ENCODE peak calls at places on chromosomes 3 and 15, in ten cellular contexts. One of them, this sample, is unnamed. For H3K36me3 and H3K4me1, the result is how much of the 10 kb centered on the place peaks cover.

GRCh38 chr3:172159962-172160538 is 120.7 kb downstream of the FNDC3B start:
- DNase-seq in lower lobe of right lung: no peak
- DNase-seq in GM23338: peak
- DNase-seq in SJSA1: no peak
- DNase-seq in body of pancreas: no peak
- DNase-seq in heart left ventricle: peak
- DNase-seq in psoas muscle: no peak
- DNase-seq in tibial artery: peak
- DNase-seq in cardiac muscle cell: peak
- DNase-seq in BE2C: no peak
- DNase-seq in this sample: no peak

GRCh38 chr15:51735611-51736010 is 1.8 kb downstream of the LYSMD2 start:
- DNase-seq in lower lobe of right lung: no peak
- DNase-seq in GM23338: no peak
- DNase-seq in SJSA1: no peak
- DNase-seq in body of pancreas: no peak
- DNase-seq in heart left ventricle: no peak
- DNase-seq in psoas muscle: no peak
- DNase-seq in tibial artery: no peak
- DNase-seq in cardiac muscle cell: no peak
- DNase-seq in BE2C: no peak
- DNase-seq in this sample: no peak

GRCh38 chr15:40927497-40928346 is 1.4 kb upstream of the DLL4 start:
- DNase-seq in lower lobe of right lung: no peak
- DNase-seq in GM23338: peak
- DNase-seq in SJSA1: no peak
- DNase-seq in body of pancreas: no peak
- DNase-seq in heart left ventricle: peak
- DNase-seq in psoas muscle: no peak
- DNase-seq in tibial artery: no peak
- DNase-seq in cardiac muscle cell: no peak
- DNase-seq in BE2C: no peak
- DNase-seq in this sample: no peak

GRCh38 chr3:115903843-115904242 is 280.5 kb downstream of the GAP43 start:
- DNase-seq in lower lobe of right lung: no peak
- DNase-seq in GM23338: no peak
- DNase-seq in SJSA1: no peak
- DNase-seq in body of pancreas: no peak
- DNase-seq in heart left ventricle: no peak
- DNase-seq in psoas muscle: no peak
- DNase-seq in tibial artery: no peak
- DNase-seq in cardiac muscle cell: no peak
- DNase-seq in BE2C: no peak
- DNase-seq in this sample: no peak

GRCh38 chr15:63599401-63600000 is 2.3 kb downstream of the FBXL22 start:
- DNase-seq in lower lobe of right lung: peak
- DNase-seq in GM23338: peak
- DNase-seq in SJSA1: peak
- DNase-seq in body of pancreas: peak
- DNase-seq in heart left ventricle: peak
- DNase-seq in psoas muscle: peak
- DNase-seq in tibial artery: peak
- DNase-seq in cardiac muscle cell: peak
- DNase-seq in BE2C: peak
- DNase-seq in this sample: peak

GRCh38 chr3:15753056-15753710 is 44.6 kb downstream of the ANKRD28 start:
- DNase-seq in lower lobe of right lung: no peak
- DNase-seq in GM23338: no peak
- DNase-seq in SJSA1: no peak
- DNase-seq in body of pancreas: peak
- DNase-seq in heart left ventricle: no peak
- DNase-seq in psoas muscle: no peak
- DNase-seq in tibial artery: no peak
- DNase-seq in cardiac muscle cell: peak
- DNase-seq in BE2C: no peak
- DNase-seq in this sample: no peak

GRCh38 chr3:4953119-4953518 is 26.1 kb upstream of the BHLHE40 start:
- DNase-seq in lower lobe of right lung: no peak
- DNase-seq in GM23338: no peak
- DNase-seq in SJSA1: no peak
- DNase-seq in body of pancreas: no peak
- DNase-seq in heart left ventricle: no peak
- DNase-seq in psoas muscle: no peak
- DNase-seq in tibial artery: no peak
- DNase-seq in cardiac muscle cell: no peak
- DNase-seq in BE2C: no peak
- DNase-seq in this sample: no peak

GRCh38 chr3:117019082-117019713 is 309.6 kb downstream of the TUSC7 start:
- DNase-seq in lower lobe of right lung: no peak
- DNase-seq in GM23338: peak
- DNase-seq in SJSA1: peak
- DNase-seq in body of pancreas: peak
- DNase-seq in heart left ventricle: peak
- DNase-seq in psoas muscle: no peak
- DNase-seq in tibial artery: peak
- DNase-seq in cardiac muscle cell: peak
- DNase-seq in BE2C: peak
- DNase-seq in this sample: no peak

GRCh38 chr3:137770821-137771399 is 6.8 kb downstream of the SOX14 start:
- DNase-seq in lower lobe of right lung: no peak
- DNase-seq in GM23338: peak
- DNase-seq in SJSA1: no peak
- DNase-seq in body of pancreas: no peak
- DNase-seq in heart left ventricle: no peak
- DNase-seq in psoas muscle: no peak
- DNase-seq in tibial artery: no peak
- DNase-seq in cardiac muscle cell: no peak
- DNase-seq in BE2C: no peak
- DNase-seq in this sample: no peak

GRCh38 chr3:184335661-184336483 is 1.5 kb upstream of the FAM131A start:
- DNase-seq in lower lobe of right lung: peak
- DNase-seq in GM23338: peak
- DNase-seq in SJSA1: peak
- DNase-seq in body of pancreas: peak
- DNase-seq in heart left ventricle: peak
- DNase-seq in psoas muscle: peak
- DNase-seq in tibial artery: peak
- DNase-seq in cardiac muscle cell: peak
- DNase-seq in BE2C: peak
- DNase-seq in this sample: peak

GRCh38 chr3:33717616-33717865 is 513 bp downstream of the CLASP2 start:
- DNase-seq in lower lobe of right lung: peak
- DNase-seq in GM23338: peak
- DNase-seq in SJSA1: no peak
- DNase-seq in body of pancreas: peak
- DNase-seq in heart left ventricle: no peak
- DNase-seq in psoas muscle: no peak
- DNase-seq in tibial artery: peak
- DNase-seq in cardiac muscle cell: peak
- DNase-seq in BE2C: peak
- DNase-seq in this sample: no peak

GRCh38 chr3:27425896-27426565 is 56.8 kb upstream of the NEK10 start:
- DNase-seq in lower lobe of right lung: no peak
- DNase-seq in GM23338: no peak
- DNase-seq in SJSA1: no peak
- DNase-seq in body of pancreas: no peak
- DNase-seq in heart left ventricle: no peak
- DNase-seq in psoas muscle: no peak
- DNase-seq in tibial artery: no peak
- DNase-seq in cardiac muscle cell: no peak
- DNase-seq in BE2C: no peak
- DNase-seq in this sample: no peak

GRCh38 chr3:27429909-27430308 is 54.3 kb downstream of the SLC4A7 start:
- DNase-seq in lower lobe of right lung: no peak
- DNase-seq in GM23338: no peak
- DNase-seq in SJSA1: no peak
- DNase-seq in body of pancreas: no peak
- DNase-seq in heart left ventricle: no peak
- DNase-seq in psoas muscle: no peak
- DNase-seq in tibial artery: no peak
- DNase-seq in cardiac muscle cell: no peak
- DNase-seq in BE2C: no peak
- DNase-seq in this sample: no peak

GRCh38 chr3:27431116-27431515 is 53.1 kb downstream of the SLC4A7 start:
- DNase-seq in lower lobe of right lung: no peak
- DNase-seq in GM23338: no peak
- DNase-seq in SJSA1: peak
- DNase-seq in body of pancreas: peak
- DNase-seq in heart left ventricle: no peak
- DNase-seq in psoas muscle: no peak
- DNase-seq in tibial artery: no peak
- DNase-seq in cardiac muscle cell: peak
- DNase-seq in BE2C: no peak
- DNase-seq in this sample: no peak

GRCh38 chr3:27426926-27427325 is 57.3 kb downstream of the SLC4A7 start:
- DNase-seq in lower lobe of right lung: no peak
- DNase-seq in GM23338: no peak
- DNase-seq in SJSA1: no peak
- DNase-seq in body of pancreas: no peak
- DNase-seq in heart left ventricle: no peak
- DNase-seq in psoas muscle: no peak
- DNase-seq in tibial artery: no peak
- DNase-seq in cardiac muscle cell: no peak
- DNase-seq in BE2C: no peak
- DNase-seq in this sample: no peak

GRCh38 chr3:27428446-27428845 is 55.7 kb downstream of the SLC4A7 start:
- DNase-seq in lower lobe of right lung: no peak
- DNase-seq in GM23338: no peak
- DNase-seq in SJSA1: no peak
- DNase-seq in body of pancreas: no peak
- DNase-seq in heart left ventricle: no peak
- DNase-seq in psoas muscle: no peak
- DNase-seq in tibial artery: no peak
- DNase-seq in cardiac muscle cell: no peak
- DNase-seq in BE2C: no peak
- DNase-seq in this sample: no peak
- H3K36me3 ChIP-seq in lower lobe of right lung: under half
- H3K36me3 ChIP-seq in GM23338: under half
- H3K36me3 ChIP-seq in SJSA1: under half
- H3K36me3 ChIP-seq in body of pancreas: under half
- H3K36me3 ChIP-seq in heart left ventricle: under half
- H3K36me3 ChIP-seq in psoas muscle: under half
- H3K36me3 ChIP-seq in tibial artery: under half
- H3K36me3 ChIP-seq in cardiac muscle cell: under half
- H3K36me3 ChIP-seq in BE2C: under half
- H3K36me3 ChIP-seq in this sample: under half

DNA sequence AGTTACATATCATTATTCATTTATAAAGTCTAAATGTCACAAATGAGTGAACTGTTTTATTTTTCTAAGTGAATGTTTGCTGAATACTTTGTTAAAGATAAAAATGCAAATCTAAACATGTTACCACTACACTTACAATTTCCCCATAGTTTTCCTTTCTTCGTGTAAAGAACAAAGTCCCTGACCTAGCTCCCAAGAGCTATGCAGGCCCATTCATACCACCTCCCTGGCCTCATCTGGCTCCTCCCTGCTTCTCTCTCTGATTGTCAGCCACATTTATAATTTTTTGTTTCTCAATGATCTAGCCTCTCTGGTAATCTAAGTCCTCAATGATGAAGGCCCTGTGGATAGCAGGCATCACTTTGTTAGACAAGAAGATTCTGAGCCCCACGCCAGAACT is 31.0 kb upstream of the OR5K4 start:
- DNase-seq in lower lobe of right lung: no peak
- DNase-seq in GM23338: peak
- DNase-seq in SJSA1: no peak
- DNase-seq in body of pancreas: no peak
- DNase-seq in heart left ventricle: no peak
- DNase-seq in psoas muscle: no peak
- DNase-seq in tibial artery: no peak
- DNase-seq in cardiac muscle cell: no peak
- DNase-seq in BE2C: no peak
- DNase-seq in this sample: no peak
- H3K4me3 ChIP-seq in lower lobe of right lung: no peak
- H3K4me3 ChIP-seq in GM23338: peak
- H3K4me3 ChIP-seq in SJSA1: no peak
- H3K4me3 ChIP-seq in body of pancreas: no peak
- H3K4me3 ChIP-seq in heart left ventricle: no peak
- H3K4me3 ChIP-seq in psoas muscle: no peak
- H3K4me3 ChIP-seq in tibial artery: no peak
- H3K4me3 ChIP-seq in cardiac muscle cell: no peak
- H3K4me3 ChIP-seq in BE2C: no peak
- H3K4me3 ChIP-seq in this sample: no peak

DNA sequence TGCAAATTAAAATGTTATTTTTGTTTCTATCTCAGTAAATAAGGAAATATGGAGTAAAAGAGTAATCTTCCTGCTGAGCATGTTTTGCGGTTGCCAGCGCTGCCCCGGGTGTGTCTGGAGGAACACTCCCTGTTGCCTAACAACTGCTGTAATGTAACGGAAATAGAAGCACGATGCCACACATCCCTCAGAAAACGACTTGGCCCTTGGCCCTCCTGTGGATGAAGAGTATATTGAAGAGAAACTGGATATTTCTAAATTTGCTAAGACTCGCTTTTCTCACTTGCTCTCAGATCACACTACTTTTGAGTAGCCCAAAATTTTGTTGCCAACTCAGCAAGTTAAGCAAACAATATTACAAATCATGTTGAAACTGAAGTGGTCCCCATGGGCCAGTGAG is 18.9 kb downstream of the CX3CR1 start:
- DNase-seq in lower lobe of right lung: peak
- DNase-seq in GM23338: peak
- DNase-seq in SJSA1: peak
- DNase-seq in body of pancreas: peak
- DNase-seq in heart left ventricle: peak
- DNase-seq in psoas muscle: peak
- DNase-seq in tibial artery: peak
- DNase-seq in cardiac muscle cell: peak
- DNase-seq in BE2C: peak
- DNase-seq in this sample: peak
- H3K4me1 ChIP-seq in lower lobe of right lung: under half
- H3K4me1 ChIP-seq in GM23338: under half
- H3K4me1 ChIP-seq in SJSA1: under half
- H3K4me1 ChIP-seq in body of pancreas: under half
- H3K4me1 ChIP-seq in heart left ventricle: under half
- H3K4me1 ChIP-seq in psoas muscle: under half
- H3K4me1 ChIP-seq in tibial artery: under half
- H3K4me1 ChIP-seq in cardiac muscle cell: under half
- H3K4me1 ChIP-seq in BE2C: under half
- H3K4me1 ChIP-seq in this sample: under half

GRCh38 chr15:58641660-58642059 is 107.8 kb downstream of the ADAM10 start:
- DNase-seq in lower lobe of right lung: no peak
- DNase-seq in GM23338: no peak
- DNase-seq in SJSA1: no peak
- DNase-seq in body of pancreas: no peak
- DNase-seq in heart left ventricle: no peak
- DNase-seq in psoas muscle: no peak
- DNase-seq in tibial artery: no peak
- DNase-seq in cardiac muscle cell: no peak
- DNase-seq in BE2C: no peak
- DNase-seq in this sample: no peak

GRCh38 chr15:58643996-58644395 is 105.5 kb downstream of the ADAM10 start:
- DNase-seq in lower lobe of right lung: no peak
- DNase-seq in GM23338: no peak
- DNase-seq in SJSA1: peak
- DNase-seq in body of pancreas: no peak
- DNase-seq in heart left ventricle: no peak
- DNase-seq in psoas muscle: no peak
- DNase-seq in tibial artery: no peak
- DNase-seq in cardiac muscle cell: peak
- DNase-seq in BE2C: no peak
- DNase-seq in this sample: no peak

GRCh38 chr15:58639002-58639756 is 110.3 kb downstream of the ADAM10 start:
- DNase-seq in lower lobe of right lung: no peak
- DNase-seq in GM23338: no peak
- DNase-seq in SJSA1: no peak
- DNase-seq in body of pancreas: no peak
- DNase-seq in heart left ventricle: no peak
- DNase-seq in psoas muscle: no peak
- DNase-seq in tibial artery: no peak
- DNase-seq in cardiac muscle cell: no peak
- DNase-seq in BE2C: no peak
- DNase-seq in this sample: no peak

GRCh38 chr15:58639992-58640391 is 109.5 kb downstream of the ADAM10 start:
- DNase-seq in lower lobe of right lung: no peak
- DNase-seq in GM23338: peak
- DNase-seq in SJSA1: no peak
- DNase-seq in body of pancreas: no peak
- DNase-seq in heart left ventricle: no peak
- DNase-seq in psoas muscle: no peak
- DNase-seq in tibial artery: no peak
- DNase-seq in cardiac muscle cell: no peak
- DNase-seq in BE2C: no peak
- DNase-seq in this sample: no peak
- H3K36me3 ChIP-seq in lower lobe of right lung: half or more
- H3K36me3 ChIP-seq in GM23338: under half
- H3K36me3 ChIP-seq in SJSA1: half or more
- H3K36me3 ChIP-seq in body of pancreas: under half
- H3K36me3 ChIP-seq in heart left ventricle: half or more
- H3K36me3 ChIP-seq in psoas muscle: under half
- H3K36me3 ChIP-seq in tibial artery: under half
- H3K36me3 ChIP-seq in cardiac muscle cell: under half
- H3K36me3 ChIP-seq in BE2C: under half
- H3K36me3 ChIP-seq in this sample: under half